ENCODE peak calls at places on chromosomes 12 and 14, in nine cellular contexts. P, N, U, R, X, H, D, W and E are unnamed samples.

GRCh38 chr14:81453166-81453766 is 53.1 kb upstream of the STON2 start:
- DNase-seq in P (no peak), N (no peak), U (peak; percentile 21), R (peak; percentile 60), X (peak; percentile 34), H (peak; percentile 63), D (peak; percentile 62), W (peak; percentile 65), E (no peak)

GRCh38 chr12:65567820-65568219 is 256.5 kb upstream of the HMGA2 start:
- DNase-seq in P (no peak), N (no peak), U (no peak), R (no peak), X (no peak), H (peak; percentile 55), D (no peak), W (no peak), E (peak; percentile 62)

GRCh38 chr14:89571502-89571901 is 154.5 kb upstream of the FOXN3 start:
- DNase-seq in P (no peak), N (no peak), U (no peak), R (no peak), X (no peak), H (no peak), D (no peak), W (no peak), E (no peak)

GRCh38 chr14:53962954-53963490 is 6.4 kb upstream of the BMP4 start:
- DNase-seq in P (no peak), N (no peak), U (no peak), R (no peak), X (no peak), H (no peak), D (no peak), W (no peak), E (no peak)

GRCh38 chr14:54108481-54109471 is 152.2 kb upstream of the BMP4 start:
- DNase-seq in P (no peak), N (no peak), U (no peak), R (peak; percentile 17), X (no peak), H (no peak), D (no peak), W (no peak), E (no peak)

GRCh38 chr14:105853089-105853906 is 326.9 kb downstream of the TMEM121 start:
- DNase-seq in P (no peak), N (peak; percentile 78), U (no peak), R (no peak), X (no peak), H (no peak), D (peak; percentile 7), W (peak; percentile 87), E (no peak)

GRCh38 chr14:54253195-54253947 is 143.4 kb upstream of the CDKN3 start:
- DNase-seq in P (no peak), N (no peak), U (no peak), R (peak; percentile 66), X (no peak), H (no peak), D (no peak), W (no peak), E (no peak)

GRCh38 chr12:28591831-28592230 is 401.6 kb downstream of the CCDC91 start:
- DNase-seq in P (no peak), N (no peak), U (no peak), R (no peak), X (no peak), H (no peak), D (no peak), W (no peak), E (no peak)

GRCh38 chr14:105074601-105075053 is 9.4 kb upstream of the GPR132 start:
- DNase-seq in P (no peak), N (peak; percentile 62), U (no peak), R (no peak), X (no peak), H (no peak), D (no peak), W (peak; percentile 36), E (no peak)

GRCh38 chr12:4268549-4269181 is 4.9 kb upstream of the CCND2 start:
- DNase-seq in P (no peak), N (no peak), U (no peak), R (no peak), X (no peak), H (no peak), D (no peak), W (no peak), E (no peak)

GRCh38 chr12:60148109-60148508 is 552.3 kb downstream of the SLC16A7 start:
- DNase-seq in P (no peak), N (no peak), U (no peak), R (peak; percentile 22), X (no peak), H (no peak), D (no peak), W (no peak), E (no peak)

GRCh38 chr12:26120561-26121274 is 4.1 kb downstream of the BHLHE41 start:
- DNase-seq in P (no peak), N (no peak), U (no peak), R (no peak), X (no peak), H (no peak), D (no peak), W (no peak), E (peak; percentile 12)

GRCh38 chr14:50740858-50741257 is 72.8 kb upstream of the SAV1 start:
- DNase-seq in P (no peak), N (no peak), U (no peak), R (no peak), X (no peak), H (no peak), D (no peak), W (no peak), E (no peak)

GRCh38 chr12:7995266-7995963 is 37.1 kb upstream of the FOXJ2 start:
- DNase-seq in P (peak; percentile 38), N (no peak), U (peak; percentile 63), R (peak; percentile 90), X (peak; percentile 60), H (peak; percentile 73), D (peak; percentile 77), W (peak; percentile 54), E (peak; percentile 95)

GRCh38 chr14:98183556-98183955 is 1088.4 kb downstream of the BCL11B start:
- DNase-seq in P (no peak), N (no peak), U (no peak), R (no peak), X (no peak), H (no peak), D (no peak), W (no peak), E (no peak)

GRCh38 chr14:100152091-100152490 is 7.4 kb downstream of the DEGS2 start:
- DNase-seq in P (no peak), N (no peak), U (no peak), R (no peak), X (no peak), H (no peak), D (no peak), W (no peak), E (no peak)
- TF ChIP-seq EP300 in P (no peak), N (no peak), U (no peak), R (no peak), X (no peak), H (no peak), D (no peak), W (no peak), E (no peak)

GRCh38 chr14:102234331-102235264 is 70.4 kb downstream of the MOK start:
- DNase-seq in P (no peak), N (no peak), U (no peak), R (no peak), X (no peak), H (no peak), D (no peak), W (no peak), E (no peak)
- H3K4me3 ChIP-seq in P (no peak overlapping the region), N (no peak overlapping the region), U (peak overlapping the region; percentile 5), R (no peak overlapping the region), X (no peak overlapping the region), H (peak overlapping the region; percentile 27), D (no peak overlapping the region), W (no peak overlapping the region), E (peak overlapping the region; percentile 27)

GRCh38 chr12:47317182-47317915 is 237.6 kb upstream of the AMIGO2 start:
- DNase-seq in P (no peak), N (no peak), U (no peak), R (no peak), X (no peak), H (no peak), D (no peak), W (no peak), E (no peak)

GRCh38 chr12:47312794-47313426 is 233.2 kb upstream of the AMIGO2 start:
- DNase-seq in P (no peak), N (no peak), U (no peak), R (peak; percentile 46), X (no peak), H (no peak), D (no peak), W (no peak), E (no peak)

GRCh38 chr12:47318963-47319362 is 239.2 kb upstream of the AMIGO2 start:
- DNase-seq in P (no peak), N (no peak), U (no peak), R (no peak), X (no peak), H (no peak), D (no peak), W (no peak), E (no peak)

GRCh38 chr12:47319746-47320145 is 240.0 kb upstream of the AMIGO2 start:
- DNase-seq in P (no peak), N (no peak), U (no peak), R (no peak), X (no peak), H (no peak), D (no peak), W (no peak), E (no peak)

GRCh38 chr12:47316609-47317049 is 236.9 kb upstream of the AMIGO2 start:
- DNase-seq in P (no peak), N (no peak), U (no peak), R (peak; percentile 65), X (no peak), H (no peak), D (no peak), W (no peak), E (no peak)
- H3K27ac ChIP-seq in P (no peak overlapping the region), N (peak overlapping the region; percentile 66), U (no peak overlapping the region), R (peak overlapping the region; percentile 66), X (no peak overlapping the region), H (no peak overlapping the region), D (no peak overlapping the region), W (no peak overlapping the region), E (peak overlapping the region; percentile 48)

GRCh38 chr14:69692542-69693053 is 74.3 kb upstream of the SRSF5 start:
- DNase-seq in P (no peak), N (no peak), U (no peak), R (no peak), X (no peak), H (no peak), D (no peak), W (no peak), E (no peak)

GRCh38 chr14:69695664-69696527 is 71.0 kb upstream of the SRSF5 start:
- DNase-seq in P (no peak), N (no peak), U (peak; percentile 38), R (no peak), X (no peak), H (peak; percentile 52), D (peak; percentile 76), W (peak; percentile 67), E (no peak)

GRCh38 chr14:69693823-69694729 is 72.9 kb upstream of the SRSF5 start:
- DNase-seq in P (no peak), N (no peak), U (peak; percentile 59), R (peak; percentile 25), X (no peak), H (peak; percentile 75), D (peak; percentile 84), W (no peak), E (no peak)

GRCh38 chr14:69694730-69695663 is 71.9 kb upstream of the SRSF5 start:
- DNase-seq in P (no peak), N (no peak), U (no peak), R (no peak), X (no peak), H (no peak), D (no peak), W (no peak), E (no peak)

GRCh38 chr14:69693145-69693544 is 73.8 kb upstream of the SRSF5 start:
- DNase-seq in P (no peak), N (no peak), U (peak; percentile 43), R (no peak), X (no peak), H (peak; percentile 48), D (peak; percentile 61), W (no peak), E (no peak)
- TF ChIP-seq EP300 in P (no peak), N (no peak), U (no peak), R (no peak), X (no peak), H (no peak), D (no peak), W (no peak), E (no peak)